ENCODE peak calls at places on chromosomes 11 and 22, in seven cellular contexts. One of them, this sample, is unnamed.

GRCh38 chr11:34682822-34683221 is 61.9 kb downstream of the EHF start:
- DNase-seq in H1: no peak
- DNase-seq in mesenchymal stem cell: peak
- DNase-seq in neuronal stem cell: no peak
- DNase-seq in IMR-90: peak
- DNase-seq in trophoblast cell: peak
- DNase-seq in mesendoderm: peak
- DNase-seq in this sample: no peak

GRCh38 chr11:1750481-1750839 is at the start of gene IFITM10:
- DNase-seq in trophoblast cell: no peak
- DNase-seq in IMR-90: no peak
- DNase-seq in mesenchymal stem cell: no peak
- DNase-seq in mesendoderm: no peak
- DNase-seq in H1: peak
- DNase-seq in neuronal stem cell: no peak
- DNase-seq in this sample: no peak

GRCh38 chr11:106399075-106399500 is 321.6 kb downstream of the AASDHPPT start:
- DNase-seq in H1: no peak
- DNase-seq in mesenchymal stem cell: peak
- DNase-seq in mesendoderm: no peak
- DNase-seq in trophoblast cell: peak
- DNase-seq in neuronal stem cell: no peak
- DNase-seq in IMR-90: peak
- DNase-seq in this sample: no peak

GRCh38 chr11:70769521-70769920 is 371.2 kb downstream of the CTTN start:
- DNase-seq in neuronal stem cell: no peak
- DNase-seq in IMR-90: no peak
- DNase-seq in trophoblast cell: no peak
- DNase-seq in mesendoderm: no peak
- DNase-seq in mesenchymal stem cell: no peak
- DNase-seq in H1: no peak
- DNase-seq in this sample: no peak

GRCh38 chr22:36334081-36334831 is 53.5 kb downstream of the MYH9 start:
- DNase-seq in trophoblast cell: peak
- DNase-seq in IMR-90: no peak
- DNase-seq in mesendoderm: peak
- DNase-seq in neuronal stem cell: no peak
- DNase-seq in H1: no peak
- DNase-seq in mesenchymal stem cell: peak
- DNase-seq in this sample: peak

GRCh38 chr11:58394195-58394594 is 12.5 kb downstream of the OR5B3 start:
- DNase-seq in mesenchymal stem cell: peak
- DNase-seq in H1: no peak
- DNase-seq in IMR-90: peak
- DNase-seq in trophoblast cell: peak
- DNase-seq in neuronal stem cell: no peak
- DNase-seq in mesendoderm: peak
- DNase-seq in this sample: no peak

GRCh38 chr11:126716456-126717083 is 284.0 kb downstream of the KIRREL3 start:
- DNase-seq in H1: peak
- DNase-seq in mesendoderm: peak
- DNase-seq in mesenchymal stem cell: peak
- DNase-seq in neuronal stem cell: no peak
- DNase-seq in trophoblast cell: peak
- DNase-seq in IMR-90: peak
- DNase-seq in this sample: peak

GRCh38 chr11:116171271-116172140 is 601.3 kb downstream of the BUD13 start:
- DNase-seq in mesenchymal stem cell: no peak
- DNase-seq in IMR-90: no peak
- DNase-seq in mesendoderm: no peak
- DNase-seq in H1: peak
- DNase-seq in trophoblast cell: no peak
- DNase-seq in neuronal stem cell: no peak
- DNase-seq in this sample: no peak

GRCh38 chr11:112884012-112884767 is 77.0 kb upstream of the NCAM1 start:
- DNase-seq in mesenchymal stem cell: peak
- DNase-seq in mesendoderm: no peak
- DNase-seq in neuronal stem cell: no peak
- DNase-seq in H1: no peak
- DNase-seq in IMR-90: no peak
- DNase-seq in trophoblast cell: no peak
- DNase-seq in this sample: no peak

GRCh38 chr11:3135491-3136440 is 29.3 kb downstream of the OSBPL5 start:
- DNase-seq in mesendoderm: peak
- DNase-seq in trophoblast cell: no peak
- DNase-seq in H1: no peak
- DNase-seq in mesenchymal stem cell: no peak
- DNase-seq in neuronal stem cell: peak
- DNase-seq in IMR-90: no peak
- DNase-seq in this sample: peak

GRCh38 chr11:31069447-31070205 is 299.9 kb downstream of the DCDC1 start:
- DNase-seq in mesendoderm: no peak
- DNase-seq in trophoblast cell: no peak
- DNase-seq in IMR-90: no peak
- DNase-seq in H1: no peak
- DNase-seq in neuronal stem cell: no peak
- DNase-seq in mesenchymal stem cell: no peak
- DNase-seq in this sample: no peak

GRCh38 chr11:110337570-110338193 is 41.3 kb upstream of the RDX start:
- DNase-seq in mesendoderm: peak
- DNase-seq in IMR-90: peak
- DNase-seq in H1: no peak
- DNase-seq in neuronal stem cell: no peak
- DNase-seq in mesenchymal stem cell: peak
- DNase-seq in trophoblast cell: peak
- DNase-seq in this sample: peak

GRCh38 chr11:113675003-113675471 is 31.1 kb downstream of the TMPRSS5 start:
- DNase-seq in mesenchymal stem cell: peak
- DNase-seq in mesendoderm: no peak
- DNase-seq in trophoblast cell: no peak
- DNase-seq in IMR-90: peak
- DNase-seq in neuronal stem cell: no peak
- DNase-seq in H1: no peak
- DNase-seq in this sample: no peak

GRCh38 chr11:64546176-64546575 is 44.8 kb upstream of the SLC22A12 start:
- DNase-seq in mesenchymal stem cell: no peak
- DNase-seq in H1: no peak
- DNase-seq in neuronal stem cell: no peak
- DNase-seq in trophoblast cell: no peak
- DNase-seq in IMR-90: no peak
- DNase-seq in mesendoderm: no peak
- DNase-seq in this sample: no peak

GRCh38 chr11:65862941-65863888 is 3.0 kb downstream of the MUS81 start:
- DNase-seq in mesendoderm: no peak
- DNase-seq in neuronal stem cell: no peak
- DNase-seq in trophoblast cell: no peak
- DNase-seq in mesenchymal stem cell: no peak
- DNase-seq in IMR-90: no peak
- DNase-seq in H1: no peak
- DNase-seq in this sample: peak

GRCh38 chr11:2732261-2732939 is 32.6 kb upstream of the KCNQ1OT1 start:
- DNase-seq in trophoblast cell: no peak
- DNase-seq in mesenchymal stem cell: no peak
- DNase-seq in neuronal stem cell: no peak
- DNase-seq in H1: no peak
- DNase-seq in mesendoderm: no peak
- DNase-seq in IMR-90: no peak
- DNase-seq in this sample: no peak

GRCh38 chr11:134045799-134046635 is 22.9 kb upstream of the JAM3 start:
- DNase-seq in mesenchymal stem cell: peak
- DNase-seq in mesendoderm: peak
- DNase-seq in H1: no peak
- DNase-seq in IMR-90: no peak
- DNase-seq in neuronal stem cell: no peak
- DNase-seq in trophoblast cell: peak
- DNase-seq in this sample: peak

GRCh38 chr11:72951815-72952340 is 137.7 kb downstream of the ATG16L2 start:
- DNase-seq in trophoblast cell: no peak
- DNase-seq in mesendoderm: no peak
- DNase-seq in IMR-90: no peak
- DNase-seq in mesenchymal stem cell: no peak
- DNase-seq in neuronal stem cell: no peak
- DNase-seq in H1: no peak
- DNase-seq in this sample: no peak

GRCh38 chr11:18466402-18466801 is 10.7 kb downstream of the LDHAL6A start:
- DNase-seq in H1: no peak
- DNase-seq in trophoblast cell: no peak
- DNase-seq in IMR-90: no peak
- DNase-seq in mesenchymal stem cell: no peak
- DNase-seq in neuronal stem cell: no peak
- DNase-seq in mesendoderm: no peak
- DNase-seq in this sample: no peak

GRCh38 chr11:18463439-18463838 is 7.8 kb downstream of the LDHAL6A start:
- DNase-seq in neuronal stem cell: no peak
- DNase-seq in mesenchymal stem cell: no peak
- DNase-seq in H1: no peak
- DNase-seq in trophoblast cell: no peak
- DNase-seq in mesendoderm: no peak
- DNase-seq in IMR-90: no peak
- DNase-seq in this sample: no peak

GRCh38 chr11:18457435-18457834 is 1.8 kb downstream of the LDHAL6A start:
- DNase-seq in H1: no peak
- DNase-seq in mesendoderm: peak
- DNase-seq in trophoblast cell: no peak
- DNase-seq in neuronal stem cell: no peak
- DNase-seq in mesenchymal stem cell: no peak
- DNase-seq in IMR-90: no peak
- DNase-seq in this sample: no peak

GRCh38 chr11:18459634-18460033 is 4.0 kb downstream of the LDHAL6A start:
- DNase-seq in mesendoderm: no peak
- DNase-seq in IMR-90: no peak
- DNase-seq in trophoblast cell: no peak
- DNase-seq in H1: no peak
- DNase-seq in neuronal stem cell: no peak
- DNase-seq in mesenchymal stem cell: no peak
- DNase-seq in this sample: no peak

GRCh38 chr11:18461909-18462308 is 6.3 kb downstream of the LDHAL6A start:
- DNase-seq in mesendoderm: no peak
- DNase-seq in trophoblast cell: no peak
- DNase-seq in H1: no peak
- DNase-seq in IMR-90: no peak
- DNase-seq in neuronal stem cell: no peak
- DNase-seq in mesenchymal stem cell: no peak
- DNase-seq in this sample: no peak
- H3K23ac ChIP-seq in mesendoderm: no peak
- H3K23ac ChIP-seq in trophoblast cell: no peak
- H3K23ac ChIP-seq in H1: no peak
- H3K23ac ChIP-seq in IMR-90: no peak
- H3K23ac ChIP-seq in neuronal stem cell: no peak
- H3K23ac ChIP-seq in mesenchymal stem cell: no peak
- H3K23ac ChIP-seq in this sample: no peak

DNA sequence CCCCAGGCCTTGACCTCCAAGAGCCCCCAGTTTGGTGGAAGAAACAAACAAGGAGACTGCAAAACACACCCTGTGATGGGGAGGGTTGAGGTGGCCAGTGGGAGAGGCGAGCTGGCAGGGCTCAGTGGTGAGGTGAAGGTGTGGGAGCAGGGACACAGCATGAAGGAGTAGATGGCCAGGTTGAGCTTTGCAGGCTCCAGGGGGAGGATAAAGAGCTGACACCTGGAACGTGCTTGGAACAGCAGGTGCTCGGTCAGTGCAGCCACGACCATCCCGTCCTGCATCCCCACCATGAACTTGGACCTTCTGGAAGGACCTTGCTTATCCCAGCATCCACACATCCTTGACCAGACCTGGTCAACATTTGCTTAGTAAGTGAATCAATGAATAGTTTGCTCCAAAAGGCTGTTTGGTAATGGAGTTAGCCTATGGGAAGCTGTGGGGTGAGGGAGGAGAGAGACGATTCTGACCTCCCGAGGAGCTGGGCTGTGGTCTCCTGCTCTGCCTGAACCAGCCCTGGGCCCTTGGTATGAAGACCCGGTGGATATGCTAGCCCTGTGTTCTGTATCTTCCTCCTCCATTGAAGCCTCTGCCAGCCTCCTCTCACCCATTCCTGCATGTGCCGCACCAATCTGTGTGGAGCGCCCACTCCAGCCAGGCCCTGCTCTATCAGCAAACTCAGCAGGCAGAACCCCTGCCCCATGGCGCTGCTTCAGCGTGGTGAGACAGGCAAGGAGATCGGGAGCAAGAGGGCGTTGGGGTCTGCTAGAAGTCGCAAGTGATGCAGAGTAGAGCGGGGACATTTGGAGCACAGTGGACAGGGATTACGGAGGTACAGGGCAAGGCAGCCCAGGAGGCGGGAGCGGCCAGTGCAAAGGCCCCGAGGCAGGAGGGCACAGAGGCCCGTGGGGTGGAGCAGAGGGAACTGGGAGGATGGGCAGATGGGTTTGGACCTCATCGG is 9.9 kb downstream of the LINC01488 start:
- DNase-seq in neuronal stem cell: no peak
- DNase-seq in mesenchymal stem cell: no peak
- DNase-seq in H1: no peak
- DNase-seq in mesendoderm: no peak
- DNase-seq in IMR-90: no peak
- DNase-seq in trophoblast cell: no peak
- DNase-seq in this sample: no peak
- H3K23ac ChIP-seq in neuronal stem cell: peak
- H3K23ac ChIP-seq in mesenchymal stem cell: peak
- H3K23ac ChIP-seq in H1: no peak
- H3K23ac ChIP-seq in mesendoderm: no peak
- H3K23ac ChIP-seq in IMR-90: no peak
- H3K23ac ChIP-seq in trophoblast cell: no peak
- H3K23ac ChIP-seq in this sample: no peak

DNA sequence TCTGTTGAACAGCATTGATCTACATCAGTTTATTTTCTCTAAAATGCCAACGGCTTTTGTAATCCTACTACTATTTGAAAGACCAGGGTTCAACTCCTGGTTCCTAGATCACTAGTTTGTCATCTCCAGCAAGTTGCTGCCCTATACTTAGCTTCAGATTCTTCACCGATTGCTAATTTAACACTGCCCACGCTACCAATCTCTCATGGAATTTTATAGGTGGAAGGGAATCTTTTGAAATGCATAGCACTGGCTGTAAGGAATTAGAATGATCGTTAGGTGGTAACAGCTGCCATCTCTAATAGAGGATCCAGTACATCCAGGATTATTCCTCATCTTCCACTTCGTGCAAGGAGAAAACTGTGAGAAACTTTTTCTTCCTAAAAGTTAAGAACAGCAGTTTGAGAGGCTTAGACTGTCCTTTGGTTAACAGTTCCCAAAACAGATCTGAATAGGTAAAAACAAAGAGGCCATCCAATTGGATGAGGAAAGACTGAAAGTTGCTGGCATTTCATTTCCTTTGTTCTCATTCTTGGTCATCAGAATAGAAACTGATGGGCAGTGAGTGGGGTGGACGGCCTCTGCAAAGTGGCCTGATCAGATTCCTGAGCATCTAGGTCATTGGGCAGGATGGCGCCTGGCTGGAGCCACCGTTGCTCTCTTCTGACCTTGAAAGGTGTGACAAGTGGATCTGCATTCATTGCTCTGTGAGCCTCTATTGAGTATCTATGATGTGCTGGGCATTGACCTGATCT is 236.3 kb upstream of the SORL1-AS1 start:
- DNase-seq in mesenchymal stem cell: no peak
- DNase-seq in neuronal stem cell: no peak
- DNase-seq in mesendoderm: peak
- DNase-seq in trophoblast cell: peak
- DNase-seq in H1: no peak
- DNase-seq in IMR-90: no peak
- DNase-seq in this sample: peak
- H3K23ac ChIP-seq in mesenchymal stem cell: no peak
- H3K23ac ChIP-seq in neuronal stem cell: no peak
- H3K23ac ChIP-seq in mesendoderm: no peak
- H3K23ac ChIP-seq in trophoblast cell: no peak
- H3K23ac ChIP-seq in H1: no peak
- H3K23ac ChIP-seq in IMR-90: no peak
- H3K23ac ChIP-seq in this sample: no peak

GRCh38 chr11:15347969-15348734 is 233.4 kb downstream of the INSC start:
- DNase-seq in mesenchymal stem cell: no peak
- DNase-seq in neuronal stem cell: no peak
- DNase-seq in IMR-90: no peak
- DNase-seq in trophoblast cell: no peak
- DNase-seq in H1: no peak
- DNase-seq in mesendoderm: no peak
- DNase-seq in this sample: no peak
- H3K23ac ChIP-seq in mesenchymal stem cell: no peak
- H3K23ac ChIP-seq in neuronal stem cell: no peak
- H3K23ac ChIP-seq in IMR-90: no peak
- H3K23ac ChIP-seq in trophoblast cell: no peak
- H3K23ac ChIP-seq in H1: no peak
- H3K23ac ChIP-seq in mesendoderm: no peak
- H3K23ac ChIP-seq in this sample: no peak